ENCODE peak calls at places on chromosomes 16 and 17, in nine cellular contexts. K, I, C, A, B, S, H, V and Z are unnamed samples.

GRCh38 chr16:23025692-23026305 is 123.5 kb downstream of the USP31 start:
- DNase-seq in K (no peak), I (no peak), C (no peak), A (no peak), B (no peak), S (no peak), H (no peak), V (no peak), Z (no peak)

GRCh38 chr17:304461-304860 is 48.1 kb downstream of the RPH3AL start:
- DNase-seq in K (peak), I (no peak), C (no peak), A (peak), B (no peak), S (no peak), H (no peak), V (no peak), Z (no peak)

GRCh38 chr17:41001795-41002194 is 2.1 kb upstream of the KRTAP3-2 start:
- DNase-seq in K (no peak), I (no peak), C (no peak), A (no peak), B (no peak), S (no peak), H (no peak), V (no peak), Z (no peak)

GRCh38 chr16:84541999-84542876 is 37.8 kb upstream of the MEAK7 start:
- DNase-seq in K (no peak), I (no peak), C (no peak), A (no peak), B (no peak), S (no peak), H (no peak), V (no peak), Z (no peak)

GRCh38 chr17:47203984-47204721 is 5.0 kb upstream of the MYL4 start:
- DNase-seq in K (no peak), I (peak), C (no peak), A (no peak), B (no peak), S (no peak), H (no peak), V (peak), Z (peak)

GRCh38 chr17:7445011-7445927 is at the start of gene CHRNB1:
- DNase-seq in K (peak), I (no peak), C (no peak), A (peak), B (peak), S (no peak), H (peak), V (peak), Z (peak)

GRCh38 chr17:27579897-27580321 is 51.1 kb upstream of the LGALS9 start:
- DNase-seq in K (no peak), I (no peak), C (no peak), A (no peak), B (no peak), S (no peak), H (no peak), V (no peak), Z (peak)

GRCh38 chr17:27889711-27890251 is 3.4 kb downstream of the LYRM9 start:
- DNase-seq in K (no peak), I (no peak), C (no peak), A (no peak), B (no peak), S (no peak), H (no peak), V (no peak), Z (no peak)

DNA sequence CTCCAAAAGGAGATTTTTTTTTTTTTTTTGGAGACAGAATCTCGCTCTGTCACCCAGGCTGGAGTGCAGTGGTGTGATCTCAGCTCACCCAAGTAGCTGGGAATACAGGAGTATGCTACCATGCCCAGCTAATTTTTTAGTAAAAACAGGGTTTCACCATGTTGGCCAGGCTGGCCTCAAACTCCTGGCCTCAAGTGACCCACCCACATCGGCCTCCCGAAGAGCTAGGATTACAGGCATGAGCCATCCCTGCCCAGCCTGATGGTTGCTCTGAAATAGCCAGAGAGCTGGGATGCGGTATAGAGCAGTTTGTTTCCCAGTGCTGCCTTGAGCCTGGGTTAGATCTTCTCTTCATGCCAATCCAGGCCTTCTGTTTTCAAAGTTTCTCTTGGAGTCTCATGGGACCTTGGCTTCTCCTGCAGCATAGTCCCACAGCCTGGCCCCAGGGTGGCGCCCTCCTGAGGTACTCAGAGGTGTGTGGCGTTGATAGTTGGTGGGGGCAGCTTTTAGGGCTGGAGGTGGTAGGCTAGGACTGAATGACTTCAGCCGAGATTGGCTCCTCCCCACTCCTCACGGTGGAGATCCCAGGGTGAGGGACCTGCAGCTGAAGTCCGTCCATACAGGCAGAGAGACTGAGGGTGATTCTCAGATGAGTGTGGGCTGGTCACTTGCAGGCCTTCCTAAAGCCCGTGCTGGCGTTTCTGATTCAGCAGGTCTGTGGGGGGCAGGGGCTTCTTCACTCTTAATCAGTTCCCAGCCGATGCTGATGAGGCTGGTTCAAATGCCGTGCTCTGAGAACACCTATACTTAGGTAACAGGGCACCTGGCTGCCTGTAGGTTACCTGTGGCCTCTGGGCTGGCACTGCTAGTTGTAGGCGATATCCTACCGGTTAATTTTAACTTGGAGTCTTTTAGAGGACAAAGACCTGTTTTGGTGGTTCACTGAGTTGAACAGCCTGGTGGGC is 52.0 kb downstream of the TNFRSF13B start:
- DNase-seq in K (no peak), I (no peak), C (no peak), A (peak), B (peak), S (no peak), H (peak), V (peak), Z (no peak)
- TF ChIP-seq CTCF in K (no peak), I (peak), C (no peak), A (no peak), B (no peak), S (no peak), H (no peak), V (no peak), Z (no peak)

GRCh38 chr16:47581114-47581513 is 120.0 kb downstream of the PHKB start:
- DNase-seq in K (no peak), I (no peak), C (no peak), A (no peak), B (no peak), S (no peak), H (no peak), V (no peak), Z (no peak)

GRCh38 chr16:47590472-47590871 is 129.3 kb downstream of the PHKB start:
- DNase-seq in K (no peak), I (no peak), C (no peak), A (no peak), B (no peak), S (no peak), H (no peak), V (no peak), Z (no peak)

GRCh38 chr16:47584464-47585225 is 123.5 kb downstream of the PHKB start:
- DNase-seq in K (no peak), I (no peak), C (no peak), A (no peak), B (no peak), S (no peak), H (no peak), V (no peak), Z (no peak)

DNA sequence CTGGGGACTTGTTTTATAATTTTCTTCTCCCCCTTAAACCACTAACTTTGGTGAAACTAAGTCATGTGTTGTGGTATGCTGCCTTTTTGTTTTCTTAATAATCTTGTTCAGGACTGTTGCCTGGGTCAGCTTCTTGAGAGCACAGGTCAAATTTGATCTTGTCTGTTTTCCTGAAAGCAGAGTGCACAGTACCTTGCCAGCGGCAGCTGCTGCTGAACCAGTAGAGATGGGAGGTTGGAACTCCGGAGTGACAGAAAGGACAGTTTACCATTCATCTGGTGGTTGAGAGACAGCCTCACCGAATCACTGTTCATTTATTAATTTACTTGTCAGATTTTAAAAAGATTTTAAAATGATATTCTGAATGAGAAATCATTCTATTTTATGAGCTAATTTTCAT is 125.0 kb downstream of the PHKB start:
- DNase-seq in K (no peak), I (no peak), C (no peak), A (no peak), B (no peak), S (no peak), H (no peak), V (no peak), Z (no peak)
- TF ChIP-seq CTCF in K (no peak), I (no peak), C (no peak), A (no peak), B (no peak), S (no peak), H (no peak), V (no peak), Z (no peak)

GRCh38 chr16:80931985-80932720 is 74.5 kb downstream of the CMC2 start:
- DNase-seq in K (peak), I (no peak), C (no peak), A (peak), B (peak), S (no peak), H (peak), V (peak), Z (peak)
- TF ChIP-seq CTCF in K (no peak), I (no peak), C (no peak), A (no peak), B (no peak), S (no peak), H (no peak), V (peak), Z (no peak)

DNA sequence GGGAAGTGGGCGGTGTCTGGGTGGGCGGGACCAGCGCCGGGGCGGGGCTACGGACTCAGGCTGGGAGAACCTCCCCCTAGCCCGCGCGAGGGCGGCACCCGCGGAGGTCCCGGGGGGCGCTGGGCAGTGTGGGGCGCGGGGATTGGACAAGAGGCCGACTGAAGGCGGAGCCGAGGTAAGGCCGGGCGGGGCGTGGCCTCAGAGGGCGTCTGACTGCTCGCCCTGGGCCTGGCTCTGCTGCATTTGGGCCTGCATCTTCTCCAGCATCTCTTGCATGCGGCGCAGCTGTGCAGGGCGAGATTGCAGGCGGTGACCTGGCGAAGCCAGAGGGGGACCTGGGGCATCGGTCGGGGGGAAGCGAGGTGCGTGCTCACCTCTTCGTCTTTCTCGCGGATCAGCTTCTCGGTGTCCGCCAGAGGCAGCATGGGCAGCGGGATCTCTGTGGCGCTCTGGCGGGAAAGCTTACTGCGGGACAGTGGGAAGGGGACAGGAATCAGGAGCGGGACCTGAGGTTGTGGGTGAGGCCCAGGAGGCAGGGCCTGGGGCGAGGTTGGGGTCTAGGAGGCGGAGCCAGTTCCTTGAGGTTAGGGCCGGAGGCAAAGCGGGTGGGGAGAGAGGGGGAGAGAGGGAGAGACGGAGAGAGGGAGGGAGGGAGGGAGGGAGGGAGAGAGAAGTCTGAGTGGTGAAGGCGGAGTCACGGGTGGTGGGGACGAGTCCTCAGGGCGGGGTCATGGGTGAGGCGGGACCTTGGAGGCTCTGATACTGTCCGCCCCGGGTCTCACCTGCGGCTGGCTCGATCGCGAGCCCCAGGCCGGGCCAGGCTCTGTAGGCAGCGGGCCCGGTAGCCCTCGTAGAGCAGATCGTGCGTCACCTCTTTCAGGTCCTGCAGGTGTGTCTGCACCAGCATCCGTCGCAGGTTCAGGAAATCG is 3.9 kb downstream of the SEPTIN1 start:
- DNase-seq in K (peak), I (peak), C (peak), A (peak), B (peak), S (no peak), H (peak), V (peak), Z (peak)
- TF ChIP-seq CTCF in K (peak), I (no peak), C (no peak), A (no peak), B (no peak), S (no peak), H (no peak), V (peak), Z (no peak)

DNA sequence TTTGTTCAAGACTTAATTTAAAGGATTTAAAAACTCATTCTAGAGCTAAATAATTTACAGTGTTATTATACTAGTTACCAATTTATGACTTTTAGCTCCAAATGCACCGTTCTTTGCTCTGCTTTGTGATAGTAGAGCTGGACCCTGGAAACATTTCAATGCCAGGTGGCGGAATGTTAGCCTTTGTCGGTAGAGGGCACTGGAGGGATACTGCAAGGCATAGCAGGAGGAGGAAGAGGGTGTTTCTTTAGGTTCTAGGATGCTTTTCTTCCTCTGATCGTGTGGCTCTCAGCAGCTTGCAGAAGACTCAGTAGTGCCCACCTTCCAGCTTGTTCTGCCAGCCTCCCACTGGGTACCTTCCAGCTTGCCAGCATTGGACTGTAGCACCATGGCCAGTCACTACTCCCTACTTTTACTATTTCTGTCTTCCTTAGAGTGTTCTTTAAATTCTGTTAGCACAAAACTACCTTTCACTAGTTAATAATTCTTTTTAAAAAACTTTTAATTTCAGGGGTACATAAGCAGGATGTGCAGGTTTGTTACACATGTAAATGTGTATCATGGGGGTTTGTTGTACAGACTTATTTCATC is 325.3 kb downstream of the UTP18 start:
- DNase-seq in K (no peak), I (no peak), C (peak), A (peak), B (no peak), S (no peak), H (peak), V (no peak), Z (peak)
- TF ChIP-seq CTCF in K (peak), I (no peak), C (peak), A (peak), B (no peak), S (peak), H (no peak), V (no peak), Z (no peak)